ENCODE peak calls at places on chromosome 2, in seven cellular contexts. One of them, this sample, is unnamed.

GRCh38 chr2:188444106-188444835 is 152.6 kb downstream of the GULP1 start:
- DNase-seq in thyroid gland: no peak
- DNase-seq in suprapubic skin: no peak
- DNase-seq in immature natural killer cell: no peak
- DNase-seq in AG04449: no peak
- DNase-seq in cardiac muscle cell: peak
- DNase-seq in stimulated activated effector memory CD8-positive, alpha-beta T cell treated with anti-CD3 and anti-CD28 coated beads, Interleukin-12 subunit alpha, Interleukin-12 subunit beta, amount 100 ng/mL, for 72 hours: no peak
- DNase-seq in this sample: no peak

GRCh38 chr2:135904590-135904989 is 28.3 kb upstream of the MCM6 start:
- DNase-seq in thyroid gland: peak
- DNase-seq in suprapubic skin: no peak
- DNase-seq in immature natural killer cell: no peak
- DNase-seq in AG04449: peak
- DNase-seq in cardiac muscle cell: peak
- DNase-seq in stimulated activated effector memory CD8-positive, alpha-beta T cell treated with anti-CD3 and anti-CD28 coated beads, Interleukin-12 subunit alpha, Interleukin-12 subunit beta, amount 100 ng/mL, for 72 hours: no peak
- DNase-seq in this sample: peak

GRCh38 chr2:119721462-119721861 is 38.3 kb upstream of the PTPN4 start:
- DNase-seq in thyroid gland: no peak
- DNase-seq in suprapubic skin: no peak
- DNase-seq in immature natural killer cell: no peak
- DNase-seq in AG04449: no peak
- DNase-seq in cardiac muscle cell: no peak
- DNase-seq in stimulated activated effector memory CD8-positive, alpha-beta T cell treated with anti-CD3 and anti-CD28 coated beads, Interleukin-12 subunit alpha, Interleukin-12 subunit beta, amount 100 ng/mL, for 72 hours: no peak
- DNase-seq in this sample: no peak

GRCh38 chr2:148810081-148810480 is 64.9 kb upstream of the KIF5C start:
- DNase-seq in thyroid gland: peak
- DNase-seq in suprapubic skin: no peak
- DNase-seq in immature natural killer cell: no peak
- DNase-seq in AG04449: no peak
- DNase-seq in cardiac muscle cell: no peak
- DNase-seq in stimulated activated effector memory CD8-positive, alpha-beta T cell treated with anti-CD3 and anti-CD28 coated beads, Interleukin-12 subunit alpha, Interleukin-12 subunit beta, amount 100 ng/mL, for 72 hours: no peak
- DNase-seq in this sample: no peak

GRCh38 chr2:45282646-45283045 is 273.4 kb upstream of the SIX2 start:
- DNase-seq in thyroid gland: no peak
- DNase-seq in suprapubic skin: no peak
- DNase-seq in immature natural killer cell: no peak
- DNase-seq in AG04449: no peak
- DNase-seq in cardiac muscle cell: no peak
- DNase-seq in stimulated activated effector memory CD8-positive, alpha-beta T cell treated with anti-CD3 and anti-CD28 coated beads, Interleukin-12 subunit alpha, Interleukin-12 subunit beta, amount 100 ng/mL, for 72 hours: no peak
- DNase-seq in this sample: no peak

GRCh38 chr2:68811364-68811763 is 59.8 kb downstream of the BMP10 start:
- DNase-seq in thyroid gland: peak
- DNase-seq in suprapubic skin: no peak
- DNase-seq in immature natural killer cell: no peak
- DNase-seq in AG04449: no peak
- DNase-seq in cardiac muscle cell: peak
- DNase-seq in stimulated activated effector memory CD8-positive, alpha-beta T cell treated with anti-CD3 and anti-CD28 coated beads, Interleukin-12 subunit alpha, Interleukin-12 subunit beta, amount 100 ng/mL, for 72 hours: no peak
- DNase-seq in this sample: peak

GRCh38 chr2:52539026-52539964 is 1228.3 kb upstream of the CHAC2 start:
- DNase-seq in thyroid gland: no peak
- DNase-seq in suprapubic skin: no peak
- DNase-seq in immature natural killer cell: no peak
- DNase-seq in AG04449: peak
- DNase-seq in cardiac muscle cell: no peak
- DNase-seq in stimulated activated effector memory CD8-positive, alpha-beta T cell treated with anti-CD3 and anti-CD28 coated beads, Interleukin-12 subunit alpha, Interleukin-12 subunit beta, amount 100 ng/mL, for 72 hours: no peak
- DNase-seq in this sample: no peak

GRCh38 chr2:74031203-74031602 is 46.5 kb downstream of the TET3 start:
- DNase-seq in thyroid gland: no peak
- DNase-seq in suprapubic skin: no peak
- DNase-seq in immature natural killer cell: no peak
- DNase-seq in AG04449: no peak
- DNase-seq in cardiac muscle cell: no peak
- DNase-seq in stimulated activated effector memory CD8-positive, alpha-beta T cell treated with anti-CD3 and anti-CD28 coated beads, Interleukin-12 subunit alpha, Interleukin-12 subunit beta, amount 100 ng/mL, for 72 hours: no peak
- DNase-seq in this sample: no peak

GRCh38 chr2:214107731-214108130 is 303.1 kb upstream of the VWC2L start:
- DNase-seq in thyroid gland: no peak
- DNase-seq in suprapubic skin: no peak
- DNase-seq in immature natural killer cell: no peak
- DNase-seq in AG04449: no peak
- DNase-seq in cardiac muscle cell: no peak
- DNase-seq in stimulated activated effector memory CD8-positive, alpha-beta T cell treated with anti-CD3 and anti-CD28 coated beads, Interleukin-12 subunit alpha, Interleukin-12 subunit beta, amount 100 ng/mL, for 72 hours: no peak
- DNase-seq in this sample: no peak

GRCh38 chr2:174117951-174118930 is 130.1 kb downstream of the OLA1 start:
- DNase-seq in thyroid gland: no peak
- DNase-seq in suprapubic skin: no peak
- DNase-seq in immature natural killer cell: no peak
- DNase-seq in AG04449: peak
- DNase-seq in cardiac muscle cell: peak
- DNase-seq in stimulated activated effector memory CD8-positive, alpha-beta T cell treated with anti-CD3 and anti-CD28 coated beads, Interleukin-12 subunit alpha, Interleukin-12 subunit beta, amount 100 ng/mL, for 72 hours: no peak
- DNase-seq in this sample: peak

GRCh38 chr2:32277363-32277673 is 386 bp upstream of the YIPF4 start:
- DNase-seq in thyroid gland: no peak
- DNase-seq in suprapubic skin: no peak
- DNase-seq in immature natural killer cell: no peak
- DNase-seq in AG04449: no peak
- DNase-seq in cardiac muscle cell: no peak
- DNase-seq in stimulated activated effector memory CD8-positive, alpha-beta T cell treated with anti-CD3 and anti-CD28 coated beads, Interleukin-12 subunit alpha, Interleukin-12 subunit beta, amount 100 ng/mL, for 72 hours: no peak
- DNase-seq in this sample: no peak

GRCh38 chr2:50922506-50922905 is 109.4 kb downstream of the NRXN1 start:
- DNase-seq in thyroid gland: no peak
- DNase-seq in suprapubic skin: no peak
- DNase-seq in immature natural killer cell: no peak
- DNase-seq in AG04449: no peak
- DNase-seq in cardiac muscle cell: no peak
- DNase-seq in stimulated activated effector memory CD8-positive, alpha-beta T cell treated with anti-CD3 and anti-CD28 coated beads, Interleukin-12 subunit alpha, Interleukin-12 subunit beta, amount 100 ng/mL, for 72 hours: no peak
- DNase-seq in this sample: no peak

GRCh38 chr2:80326214-80326613 is 21.7 kb upstream of the LRRTM1 start:
- DNase-seq in thyroid gland: peak
- DNase-seq in suprapubic skin: no peak
- DNase-seq in immature natural killer cell: no peak
- DNase-seq in AG04449: no peak
- DNase-seq in cardiac muscle cell: peak
- DNase-seq in stimulated activated effector memory CD8-positive, alpha-beta T cell treated with anti-CD3 and anti-CD28 coated beads, Interleukin-12 subunit alpha, Interleukin-12 subunit beta, amount 100 ng/mL, for 72 hours: no peak
- DNase-seq in this sample: peak

GRCh38 chr2:237998530-237998929 is 31.7 kb downstream of the UBE2F start:
- DNase-seq in thyroid gland: no peak
- DNase-seq in suprapubic skin: no peak
- DNase-seq in immature natural killer cell: peak
- DNase-seq in AG04449: no peak
- DNase-seq in cardiac muscle cell: peak
- DNase-seq in stimulated activated effector memory CD8-positive, alpha-beta T cell treated with anti-CD3 and anti-CD28 coated beads, Interleukin-12 subunit alpha, Interleukin-12 subunit beta, amount 100 ng/mL, for 72 hours: no peak
- DNase-seq in this sample: no peak

GRCh38 chr2:22887426-22887825 is 497.6 kb upstream of the KLHL29 start:
- DNase-seq in thyroid gland: no peak
- DNase-seq in suprapubic skin: no peak
- DNase-seq in immature natural killer cell: no peak
- DNase-seq in AG04449: no peak
- DNase-seq in cardiac muscle cell: no peak
- DNase-seq in stimulated activated effector memory CD8-positive, alpha-beta T cell treated with anti-CD3 and anti-CD28 coated beads, Interleukin-12 subunit alpha, Interleukin-12 subunit beta, amount 100 ng/mL, for 72 hours: no peak
- DNase-seq in this sample: no peak

GRCh38 chr2:49928541-49928940 is 774.2 kb upstream of the FSHR start:
- DNase-seq in thyroid gland: no peak
- DNase-seq in suprapubic skin: no peak
- DNase-seq in immature natural killer cell: no peak
- DNase-seq in AG04449: no peak
- DNase-seq in cardiac muscle cell: no peak
- DNase-seq in stimulated activated effector memory CD8-positive, alpha-beta T cell treated with anti-CD3 and anti-CD28 coated beads, Interleukin-12 subunit alpha, Interleukin-12 subunit beta, amount 100 ng/mL, for 72 hours: no peak
- DNase-seq in this sample: no peak

GRCh38 chr2:172449916-172450550 is 22.6 kb downstream of the ITGA6 start:
- DNase-seq in thyroid gland: no peak
- DNase-seq in suprapubic skin: peak
- DNase-seq in immature natural killer cell: no peak
- DNase-seq in AG04449: no peak
- DNase-seq in cardiac muscle cell: no peak
- DNase-seq in stimulated activated effector memory CD8-positive, alpha-beta T cell treated with anti-CD3 and anti-CD28 coated beads, Interleukin-12 subunit alpha, Interleukin-12 subunit beta, amount 100 ng/mL, for 72 hours: no peak
- DNase-seq in this sample: peak

GRCh38 chr2:216537366-216537765 is 38.7 kb downstream of the RPL37A start:
- DNase-seq in thyroid gland: no peak
- DNase-seq in suprapubic skin: no peak
- DNase-seq in immature natural killer cell: no peak
- DNase-seq in AG04449: no peak
- DNase-seq in cardiac muscle cell: no peak
- DNase-seq in stimulated activated effector memory CD8-positive, alpha-beta T cell treated with anti-CD3 and anti-CD28 coated beads, Interleukin-12 subunit alpha, Interleukin-12 subunit beta, amount 100 ng/mL, for 72 hours: no peak
- DNase-seq in this sample: no peak